ENCODE peak calls at places on chromosomes 5 and 9, in ten cellular contexts. N, U, X, W, E, R, A, T, V and I are unnamed samples.
A peak's percentile ranks its signal among the peaks of the same experiment; 100 is the strongest.

GRCh38 chr5:98095072-98095471 is 678.4 kb upstream of the RGMB start:
- DNase-seq in R (no peak), X (no peak), U (no peak), E (no peak), W (no peak), T (no peak), A (no peak), V (no peak), N (no peak), I (no peak)

GRCh38 chr5:93649234-93649900 is 66.3 kb downstream of the NR2F1 start:
- DNase-seq in V (no peak), R (no peak), U (no peak), E (no peak), T (no peak), N (no peak), W (peak; percentile 21), X (no peak), A (peak; percentile 18), I (no peak)

GRCh38 chr5:35857004-35857345 is 284 bp downstream of the IL7R start:
- DNase-seq in W (no peak), V (no peak), E (no peak), N (no peak), R (no peak), X (no peak), U (no peak), A (no peak), T (no peak), I (no peak)

GRCh38 chr9:109912082-109912581 is 132.1 kb downstream of the PALM2AKAP2 start:
- DNase-seq in A (no peak), T (no peak), V (peak; percentile 47), X (no peak), U (no peak), N (no peak), W (no peak), E (peak; percentile 46), R (no peak), I (no peak)

GRCh38 chr5:14935341-14935740 is 63.8 kb upstream of the ANKH start:
- DNase-seq in T (no peak), R (no peak), N (no peak), E (no peak), V (no peak), U (no peak), W (no peak), A (no peak), X (no peak), I (no peak)

GRCh38 chr5:104702212-104702611 is 1139.6 kb upstream of the NUDT12 start:
- DNase-seq in R (no peak), E (no peak), A (no peak), U (no peak), T (no peak), N (no peak), V (no peak), X (no peak), W (no peak), I (no peak)

GRCh38 chr5:133091034-133091433 is 39.2 kb downstream of the HSPA4 start:
- DNase-seq in N (no peak), V (no peak), U (no peak), R (no peak), T (no peak), W (no peak), A (no peak), E (no peak), X (no peak), I (no peak)

GRCh38 chr9:110919609-110920008 is 118.7 kb downstream of the LPAR1 start:
- DNase-seq in T (no peak), X (no peak), U (no peak), R (peak; percentile 5), W (no peak), N (peak; percentile 85), V (no peak), A (no peak), E (peak; percentile 81), I (no peak)

GRCh38 chr9:99025616-99026270 is 79.2 kb upstream of the TGFBR1 start:
- DNase-seq in X (no peak), N (no peak), V (no peak), A (no peak), W (no peak), E (no peak), U (no peak), T (no peak), R (no peak), I (no peak)

GRCh38 chr5:91110709-91111108 is 272.4 kb downstream of the ARRDC3 start:
- DNase-seq in U (no peak), V (no peak), R (no peak), X (no peak), E (peak; percentile 68), T (no peak), N (no peak), A (no peak), W (no peak), I (no peak)

GRCh38 chr5:131163315-131164119 is 1.5 kb downstream of the HINT1 start:
- DNase-seq in W (no peak), U (no peak), X (no peak), A (no peak), R (no peak), E (no peak), T (no peak), N (no peak), V (no peak), I (no peak)

GRCh38 chr5:61966558-61966957 is 339.4 kb upstream of the KIF2A start:
- DNase-seq in R (no peak), T (no peak), W (no peak), N (no peak), U (no peak), A (no peak), V (no peak), E (no peak), X (no peak), I (no peak)

GRCh38 chr9:90219548-90220118 is 423.0 kb downstream of the DIRAS2 start:
- DNase-seq in V (no peak), T (peak; percentile 5), U (peak; percentile 77), R (peak; percentile 63), E (no peak), X (no peak), A (peak; percentile 21), N (no peak), W (peak; percentile 75), I (no peak)

GRCh38 chr5:141672856-141673813 is 8.9 kb downstream of the ARAP3 start:
- DNase-seq in U (no peak), A (no peak), X (peak; percentile 45), T (no peak), N (no peak), R (no peak), E (no peak), V (no peak), W (peak; percentile 69), I (no peak)

GRCh38 chr5:62386824-62387223 is 16.9 kb downstream of the DIMT1 start:
- DNase-seq in W (no peak), T (no peak), A (no peak), N (no peak), X (no peak), U (no peak), V (no peak), R (no peak), E (no peak), I (no peak)

GRCh38 chr5:142432961-142433360 is 108.1 kb upstream of the SPRY4 start:
- DNase-seq in T (no peak), U (no peak), E (no peak), X (no peak), W (no peak), A (no peak), V (no peak), R (peak; percentile 11), N (no peak), I (no peak)

GRCh38 chr5:176765687-176766086 is 44.7 kb upstream of the UNC5A start:
- DNase-seq in A (no peak), N (no peak), V (no peak), U (no peak), E (no peak), W (no peak), R (no peak), X (no peak), T (no peak), I (no peak)

GRCh38 chr5:176762489-176762888 is 47.9 kb upstream of the UNC5A start:
- DNase-seq in T (no peak), U (no peak), X (no peak), W (peak; percentile 50), A (no peak), N (no peak), R (no peak), E (no peak), V (no peak), I (no peak)

DNA sequence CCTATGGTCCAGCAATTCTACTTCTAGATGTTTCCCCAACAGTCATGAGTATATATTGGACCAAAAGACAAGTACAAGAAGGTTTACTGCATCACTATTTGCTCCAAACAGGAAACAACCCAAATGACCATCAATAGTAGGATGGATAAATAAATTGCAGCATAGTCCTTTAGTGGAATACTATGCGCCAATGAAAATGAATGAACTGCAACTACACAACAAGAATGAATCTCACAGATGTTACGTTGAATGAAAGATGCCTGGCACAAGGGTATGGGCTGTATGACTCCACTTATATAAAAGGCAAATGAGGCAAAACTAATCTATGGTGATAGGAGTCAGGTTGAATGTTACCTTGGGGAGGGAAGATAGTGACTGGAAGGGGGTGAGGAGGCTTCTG is 48.6 kb upstream of the UNC5A start:
- DNase-seq in A (no peak), V (no peak), R (no peak), W (no peak), N (no peak), T (no peak), E (no peak), U (no peak), X (no peak), I (no peak)
- TF ChIP-seq CTCF in A (no peak), V (no peak), R (no peak), W (no peak), N (no peak), T (no peak), E (no peak), U (no peak), X (no peak), I (no peak)

GRCh38 chr5:173320259-173320658 is 8.0 kb downstream of the STC2 start:
- DNase-seq in E (no peak), V (no peak), T (no peak), X (no peak), W (no peak), R (no peak), U (peak; percentile 82), N (no peak), A (peak; percentile 24), I (no peak)
- TF ChIP-seq CTCF in E (no peak), V (no peak), T (no peak), X (no peak), W (peak; percentile 27), R (no peak), U (peak; percentile 9), N (no peak), A (peak; percentile 5), I (no peak)

DNA sequence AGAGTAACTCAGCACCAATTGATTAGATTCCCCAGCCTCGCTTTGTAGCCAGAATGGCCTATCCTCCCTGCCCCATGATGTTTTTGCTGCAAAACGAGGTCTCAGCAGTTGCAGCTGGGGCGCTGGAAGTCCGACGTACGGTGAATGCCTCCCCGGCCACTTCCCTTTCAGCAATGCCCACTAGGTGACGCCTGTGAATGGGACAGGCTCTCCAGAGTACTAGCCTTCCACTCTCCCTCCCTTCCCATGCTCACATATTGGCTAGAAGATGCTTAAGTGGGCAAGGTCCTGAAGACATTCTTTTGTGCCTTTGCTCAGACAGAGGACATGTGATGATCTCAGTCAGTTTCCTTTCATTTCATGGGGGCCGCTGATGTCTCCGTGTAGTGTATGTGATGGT is 50.8 kb downstream of the DMRT2 start:
- DNase-seq in R (no peak), V (no peak), E (no peak), N (no peak), T (peak; percentile 25), A (peak; percentile 37), U (peak; percentile 67), X (peak; percentile 28), W (peak; percentile 84), I (no peak)
- TF ChIP-seq CTCF in R (no peak), V (peak; percentile 79), E (peak; percentile 87), N (peak; percentile 70), T (peak; percentile 18), A (peak; percentile 82), U (peak; percentile 56), X (peak; percentile 64), W (peak; percentile 65), I (peak; percentile 14)

GRCh38 chr5:81195334-81195929 is 37.7 kb upstream of the CKMT2 start:
- DNase-seq in V (no peak), W (no peak), R (no peak), A (no peak), N (no peak), E (no peak), X (no peak), U (no peak), T (no peak), I (no peak)
- TF ChIP-seq CTCF in V (no peak), W (no peak), R (no peak), A (no peak), N (no peak), E (no peak), X (peak; percentile 28), U (no peak), T (no peak), I (no peak)